ENCODE peak calls at places on chromosomes 7 and 10, in nine cellular contexts. One of them, this sample, is unnamed.

GRCh38 chr10:98587156-98587555 is 140.4 kb upstream of the HPS1 start:
- DNase-seq in osteocyte: no peak
- DNase-seq in GM20000: no peak
- DNase-seq in type B pancreatic cell: no peak
- DNase-seq in prostate gland: no peak
- DNase-seq in fibroblast of lung: no peak
- DNase-seq in HepG2: no peak
- DNase-seq in NB4: no peak
- DNase-seq in A549: no peak
- DNase-seq in this sample: no peak

GRCh38 chr10:43945908-43946307 is 297.2 kb upstream of the ZNF32 start:
- DNase-seq in osteocyte: no peak
- DNase-seq in GM20000: no peak
- DNase-seq in type B pancreatic cell: no peak
- DNase-seq in prostate gland: no peak
- DNase-seq in fibroblast of lung: no peak
- DNase-seq in HepG2: no peak
- DNase-seq in NB4: no peak
- DNase-seq in A549: no peak
- DNase-seq in this sample: no peak

GRCh38 chr10:132804785-132805426 is 19.0 kb upstream of the NKX6-2 start:
- DNase-seq in osteocyte: no peak
- DNase-seq in GM20000: no peak
- DNase-seq in type B pancreatic cell: no peak
- DNase-seq in prostate gland: no peak
- DNase-seq in fibroblast of lung: no peak
- DNase-seq in HepG2: no peak
- DNase-seq in NB4: no peak
- DNase-seq in A549: no peak
- DNase-seq in this sample: no peak

GRCh38 chr10:490256-490655 is 199.2 kb downstream of the DIP2C start:
- DNase-seq in osteocyte: no peak
- DNase-seq in GM20000: no peak
- DNase-seq in type B pancreatic cell: no peak
- DNase-seq in prostate gland: no peak
- DNase-seq in fibroblast of lung: no peak
- DNase-seq in HepG2: no peak
- DNase-seq in NB4: no peak
- DNase-seq in A549: no peak
- DNase-seq in this sample: no peak

GRCh38 chr10:59719374-59719773 is 9.7 kb upstream of the SLC16A9 start:
- DNase-seq in osteocyte: no peak
- DNase-seq in GM20000: no peak
- DNase-seq in type B pancreatic cell: no peak
- DNase-seq in prostate gland: no peak
- DNase-seq in fibroblast of lung: no peak
- DNase-seq in HepG2: no peak
- DNase-seq in NB4: no peak
- DNase-seq in A549: no peak
- DNase-seq in this sample: no peak

GRCh38 chr7:100887186-100887954 is 2.1 kb downstream of the UFSP1 start:
- DNase-seq in osteocyte: no peak
- DNase-seq in GM20000: peak; percentile 90
- DNase-seq in type B pancreatic cell: no peak
- DNase-seq in prostate gland: no peak
- DNase-seq in fibroblast of lung: no peak
- DNase-seq in HepG2: no peak
- DNase-seq in NB4: peak; percentile 98
- DNase-seq in A549: no peak
- DNase-seq in this sample: no peak

GRCh38 chr7:5428470-5429252 is 5.0 kb upstream of the TNRC18 start:
- DNase-seq in osteocyte: no peak
- DNase-seq in GM20000: no peak
- DNase-seq in type B pancreatic cell: no peak
- DNase-seq in prostate gland: no peak
- DNase-seq in fibroblast of lung: peak; percentile 92
- DNase-seq in HepG2: peak; percentile 78
- DNase-seq in NB4: peak; percentile 95
- DNase-seq in A549: no peak
- DNase-seq in this sample: no peak

GRCh38 chr7:5596046-5596895 is 172.6 kb upstream of the TNRC18 start:
- DNase-seq in osteocyte: peak; percentile 93
- DNase-seq in GM20000: peak; percentile 86
- DNase-seq in type B pancreatic cell: no peak
- DNase-seq in prostate gland: peak; percentile 30
- DNase-seq in fibroblast of lung: peak; percentile 97
- DNase-seq in HepG2: no peak
- DNase-seq in NB4: peak; percentile 99
- DNase-seq in A549: peak; percentile 91
- DNase-seq in this sample: no peak

GRCh38 chr10:58431903-58432302 is 46.7 kb downstream of the TFAM start:
- DNase-seq in osteocyte: no peak
- DNase-seq in GM20000: no peak
- DNase-seq in type B pancreatic cell: no peak
- DNase-seq in prostate gland: no peak
- DNase-seq in fibroblast of lung: peak; percentile 53
- DNase-seq in HepG2: no peak
- DNase-seq in NB4: no peak
- DNase-seq in A549: no peak
- DNase-seq in this sample: no peak

GRCh38 chr7:13912740-13913320 is 76.6 kb downstream of the ETV1 start:
- DNase-seq in osteocyte: no peak
- DNase-seq in GM20000: no peak
- DNase-seq in type B pancreatic cell: no peak
- DNase-seq in prostate gland: no peak
- DNase-seq in fibroblast of lung: no peak
- DNase-seq in HepG2: no peak
- DNase-seq in NB4: no peak
- DNase-seq in A549: no peak
- DNase-seq in this sample: no peak

GRCh38 chr7:70698219-70698832 is 433.6 kb upstream of the GALNT17 start:
- DNase-seq in osteocyte: no peak
- DNase-seq in GM20000: peak; percentile 63
- DNase-seq in type B pancreatic cell: no peak
- DNase-seq in prostate gland: peak; percentile 43
- DNase-seq in fibroblast of lung: peak; percentile 57
- DNase-seq in HepG2: peak; percentile 38
- DNase-seq in NB4: peak; percentile 73
- DNase-seq in A549: peak; percentile 55
- DNase-seq in this sample: no peak

GRCh38 chr7:142899661-142900060 is 14.1 kb upstream of the TRPV6 start:
- DNase-seq in osteocyte: no peak
- DNase-seq in GM20000: no peak
- DNase-seq in type B pancreatic cell: no peak
- DNase-seq in prostate gland: no peak
- DNase-seq in fibroblast of lung: no peak
- DNase-seq in HepG2: no peak
- DNase-seq in NB4: no peak
- DNase-seq in A549: no peak
- DNase-seq in this sample: no peak

GRCh38 chr7:94763268-94763667 is 107.3 kb upstream of the SGCE start:
- DNase-seq in osteocyte: no peak
- DNase-seq in GM20000: no peak
- DNase-seq in type B pancreatic cell: no peak
- DNase-seq in prostate gland: no peak
- DNase-seq in fibroblast of lung: peak; percentile 6
- DNase-seq in HepG2: no peak
- DNase-seq in NB4: no peak
- DNase-seq in A549: no peak
- DNase-seq in this sample: no peak

GRCh38 chr7:3455826-3456444 is 154.9 kb downstream of the SDK1 start:
- DNase-seq in osteocyte: no peak
- DNase-seq in GM20000: no peak
- DNase-seq in type B pancreatic cell: no peak
- DNase-seq in prostate gland: no peak
- DNase-seq in fibroblast of lung: peak; percentile 69
- DNase-seq in HepG2: no peak
- DNase-seq in NB4: no peak
- DNase-seq in A549: no peak
- DNase-seq in this sample: no peak

GRCh38 chr10:102230264-102230860 is 4.3 kb downstream of the ELOVL3 start:
- DNase-seq in osteocyte: peak; percentile 93
- DNase-seq in GM20000: no peak
- DNase-seq in type B pancreatic cell: peak; percentile 77
- DNase-seq in prostate gland: peak; percentile 21
- DNase-seq in fibroblast of lung: peak; percentile 60
- DNase-seq in HepG2: no peak
- DNase-seq in NB4: peak; percentile 80
- DNase-seq in A549: peak; percentile 66
- DNase-seq in this sample: no peak

GRCh38 chr7:45186261-45186813 is 28.7 kb downstream of the RAMP3 start:
- DNase-seq in osteocyte: peak; percentile 75
- DNase-seq in GM20000: no peak
- DNase-seq in type B pancreatic cell: peak; percentile 50
- DNase-seq in prostate gland: no peak
- DNase-seq in fibroblast of lung: no peak
- DNase-seq in HepG2: no peak
- DNase-seq in NB4: no peak
- DNase-seq in A549: no peak
- DNase-seq in this sample: no peak
- TF ChIP-seq CTCF in osteocyte: no peak
- TF ChIP-seq CTCF in GM20000: no peak
- TF ChIP-seq CTCF in type B pancreatic cell: no peak
- TF ChIP-seq CTCF in prostate gland: no peak
- TF ChIP-seq CTCF in fibroblast of lung: no peak
- TF ChIP-seq CTCF in HepG2: no peak
- TF ChIP-seq CTCF in NB4: no peak
- TF ChIP-seq CTCF in A549: no peak
- TF ChIP-seq CTCF in this sample: no peak

DNA sequence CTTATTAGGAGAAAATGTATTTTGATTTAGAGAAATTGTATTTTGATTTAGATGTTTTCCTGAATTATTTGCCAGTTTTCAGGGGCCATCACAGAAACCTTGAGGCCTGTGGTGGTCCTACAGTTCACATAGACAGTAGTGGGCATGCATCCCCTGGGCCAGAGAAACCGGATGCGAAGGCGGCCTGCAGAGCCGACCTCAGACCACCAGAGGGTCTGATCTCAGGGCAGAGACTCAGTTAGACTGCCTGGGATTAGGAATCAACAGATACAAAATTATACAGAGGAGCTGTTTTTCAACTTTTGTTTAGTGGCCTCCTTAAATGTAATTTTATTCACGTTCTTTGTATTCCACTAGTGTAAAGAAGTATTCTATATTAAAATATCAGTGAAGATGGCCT is 158.4 kb downstream of the PAXIP1 start:
- DNase-seq in osteocyte: no peak
- DNase-seq in GM20000: no peak
- DNase-seq in type B pancreatic cell: no peak
- DNase-seq in prostate gland: no peak
- DNase-seq in fibroblast of lung: no peak
- DNase-seq in HepG2: no peak
- DNase-seq in NB4: no peak
- DNase-seq in A549: no peak
- DNase-seq in this sample: no peak
- TF ChIP-seq CTCF in osteocyte: no peak
- TF ChIP-seq CTCF in GM20000: no peak
- TF ChIP-seq CTCF in type B pancreatic cell: no peak
- TF ChIP-seq CTCF in prostate gland: no peak
- TF ChIP-seq CTCF in fibroblast of lung: no peak
- TF ChIP-seq CTCF in HepG2: no peak
- TF ChIP-seq CTCF in NB4: peak; percentile 3
- TF ChIP-seq CTCF in A549: no peak
- TF ChIP-seq CTCF in this sample: no peak

DNA sequence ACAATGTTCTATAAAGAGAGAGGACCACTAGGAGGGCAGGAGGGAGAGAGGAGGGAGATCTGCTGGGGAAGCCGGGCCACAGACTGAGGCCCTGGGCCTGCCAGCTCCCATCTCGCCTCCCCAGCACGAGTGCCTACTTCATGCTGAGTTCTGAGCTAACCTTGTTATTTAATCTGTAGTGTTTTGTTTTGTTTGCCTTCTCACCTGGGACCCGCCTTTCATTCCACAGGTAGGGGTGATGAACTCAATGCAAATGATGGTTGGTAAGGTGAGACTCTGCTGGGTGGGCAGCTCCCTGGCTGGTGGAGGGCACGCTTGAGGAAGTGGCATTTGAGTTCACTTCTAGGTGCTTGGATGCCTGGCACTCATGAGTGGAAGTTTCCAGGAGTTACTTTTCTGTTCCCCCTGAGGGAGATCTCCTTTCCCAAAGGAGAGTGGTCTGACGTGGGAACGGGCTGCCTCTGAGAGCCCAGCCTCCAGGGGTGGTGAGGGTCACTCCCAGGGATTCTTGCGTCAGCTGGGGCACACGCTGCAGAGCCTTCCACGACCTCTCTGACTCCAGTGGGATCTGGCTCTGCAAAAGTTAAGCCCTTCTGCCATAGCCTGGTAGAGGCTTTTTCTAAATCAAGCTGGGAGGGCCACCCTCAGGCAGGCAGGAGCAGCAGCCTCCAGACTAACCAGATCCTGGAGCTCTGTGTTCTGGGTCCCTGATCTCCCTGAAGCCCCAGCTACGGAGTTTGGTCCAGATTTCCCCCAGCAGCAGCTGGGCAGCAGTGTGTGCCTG is 22.4 kb downstream of the UBTD1 start:
- DNase-seq in osteocyte: no peak
- DNase-seq in GM20000: no peak
- DNase-seq in type B pancreatic cell: no peak
- DNase-seq in prostate gland: no peak
- DNase-seq in fibroblast of lung: no peak
- DNase-seq in HepG2: no peak
- DNase-seq in NB4: no peak
- DNase-seq in A549: no peak
- DNase-seq in this sample: no peak
- TF ChIP-seq CTCF in osteocyte: no peak
- TF ChIP-seq CTCF in GM20000: no peak
- TF ChIP-seq CTCF in type B pancreatic cell: no peak
- TF ChIP-seq CTCF in prostate gland: no peak
- TF ChIP-seq CTCF in fibroblast of lung: no peak
- TF ChIP-seq CTCF in HepG2: peak; percentile 22
- TF ChIP-seq CTCF in NB4: no peak
- TF ChIP-seq CTCF in A549: no peak
- TF ChIP-seq CTCF in this sample: no peak

DNA sequence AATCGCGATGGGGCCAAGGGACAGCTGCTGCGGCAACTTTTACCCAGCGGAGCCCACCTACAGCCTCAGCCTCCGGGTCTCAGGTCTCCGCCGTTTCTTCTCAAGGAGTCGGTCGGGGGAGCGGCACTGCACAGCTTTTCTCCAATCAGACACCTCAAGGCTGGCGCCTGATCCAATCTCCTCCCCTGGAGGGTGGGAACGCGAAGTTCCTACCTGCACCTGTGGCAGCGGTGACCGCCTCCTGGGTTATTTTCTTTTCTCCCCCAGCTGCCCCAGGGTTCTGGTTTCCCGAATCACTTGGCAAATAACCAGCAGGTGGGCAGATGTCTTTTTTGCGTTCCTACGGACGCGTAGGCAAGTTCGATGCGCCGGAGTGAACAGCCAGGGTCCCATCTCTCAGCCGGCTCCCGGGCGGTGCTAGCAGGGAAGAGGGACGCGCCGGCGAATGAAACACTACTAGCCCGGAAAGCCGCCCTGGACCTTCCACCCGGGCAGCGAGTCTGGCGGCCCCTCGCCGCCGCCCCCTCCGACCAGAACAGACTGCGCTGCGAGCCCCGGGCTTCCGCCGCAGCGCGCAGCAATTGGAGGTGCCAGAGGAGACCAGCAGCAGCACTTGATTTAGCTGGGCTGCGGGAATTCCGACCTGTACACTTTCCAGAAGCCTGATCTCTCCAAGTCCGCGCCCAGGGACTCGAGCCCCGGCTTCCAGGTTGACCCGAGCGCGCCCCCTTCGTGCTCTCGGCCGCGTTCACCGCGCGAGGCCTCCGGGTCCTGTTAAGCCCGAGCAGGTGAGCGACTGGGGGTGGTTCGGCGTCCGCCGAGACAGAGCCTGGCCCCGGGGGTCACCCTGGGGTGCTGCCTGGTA is at the start of gene PRR15:
- DNase-seq in osteocyte: no peak
- DNase-seq in GM20000: no peak
- DNase-seq in type B pancreatic cell: peak; percentile 72
- DNase-seq in prostate gland: peak; percentile 74
- DNase-seq in fibroblast of lung: peak; percentile 26
- DNase-seq in HepG2: peak; percentile 64
- DNase-seq in NB4: peak; percentile 57
- DNase-seq in A549: peak; percentile 64
- DNase-seq in this sample: no peak
- TF ChIP-seq CTCF in osteocyte: no peak
- TF ChIP-seq CTCF in GM20000: no peak
- TF ChIP-seq CTCF in type B pancreatic cell: no peak
- TF ChIP-seq CTCF in prostate gland: no peak
- TF ChIP-seq CTCF in fibroblast of lung: no peak
- TF ChIP-seq CTCF in HepG2: peak; percentile 54
- TF ChIP-seq CTCF in NB4: no peak
- TF ChIP-seq CTCF in A549: no peak
- TF ChIP-seq CTCF in this sample: no peak

This sample was measured in chondrocyte.